ENCODE peak calls at places on chromosomes 2 and 18, in six cellular contexts. O, Y, N, M, A and J are unnamed samples.

GRCh38 chr18:56257215-56257614 is 381.2 kb downstream of the TXNL1 start:
- DNase-seq in O (peak), Y (no peak), N (no peak), M (no peak), A (no peak), J (no peak)

GRCh38 chr18:2894131-2894840 is 47.5 kb downstream of the EMILIN2 start:
- DNase-seq in O (no peak), Y (no peak), N (no peak), M (no peak), A (no peak), J (no peak)

GRCh38 chr2:162002623-162003200 is 71.3 kb downstream of the DPP4 start:
- DNase-seq in O (no peak), Y (no peak), N (no peak), M (no peak), A (no peak), J (no peak)

GRCh38 chr2:138059487-138059886 is 95.2 kb downstream of the HNMT start:
- DNase-seq in O (no peak), Y (no peak), N (no peak), M (no peak), A (no peak), J (no peak)

GRCh38 chr18:43539862-43540261 is 262.6 kb upstream of the SYT4 start:
- DNase-seq in O (no peak), Y (no peak), N (no peak), M (no peak), A (no peak), J (no peak)

GRCh38 chr2:12005886-12006681 is 259.7 kb downstream of the LPIN1 start:
- DNase-seq in O (peak), Y (peak), N (peak), M (no peak), A (no peak), J (no peak)

GRCh38 chr2:26528870-26529269 is 50.9 kb upstream of the OTOF start:
- DNase-seq in O (no peak), Y (no peak), N (peak), M (no peak), A (no peak), J (no peak)

GRCh38 chr2:126801473-126801872 is 97.2 kb upstream of the TEX51 start:
- DNase-seq in O (no peak), Y (no peak), N (peak), M (no peak), A (no peak), J (no peak)

DNA sequence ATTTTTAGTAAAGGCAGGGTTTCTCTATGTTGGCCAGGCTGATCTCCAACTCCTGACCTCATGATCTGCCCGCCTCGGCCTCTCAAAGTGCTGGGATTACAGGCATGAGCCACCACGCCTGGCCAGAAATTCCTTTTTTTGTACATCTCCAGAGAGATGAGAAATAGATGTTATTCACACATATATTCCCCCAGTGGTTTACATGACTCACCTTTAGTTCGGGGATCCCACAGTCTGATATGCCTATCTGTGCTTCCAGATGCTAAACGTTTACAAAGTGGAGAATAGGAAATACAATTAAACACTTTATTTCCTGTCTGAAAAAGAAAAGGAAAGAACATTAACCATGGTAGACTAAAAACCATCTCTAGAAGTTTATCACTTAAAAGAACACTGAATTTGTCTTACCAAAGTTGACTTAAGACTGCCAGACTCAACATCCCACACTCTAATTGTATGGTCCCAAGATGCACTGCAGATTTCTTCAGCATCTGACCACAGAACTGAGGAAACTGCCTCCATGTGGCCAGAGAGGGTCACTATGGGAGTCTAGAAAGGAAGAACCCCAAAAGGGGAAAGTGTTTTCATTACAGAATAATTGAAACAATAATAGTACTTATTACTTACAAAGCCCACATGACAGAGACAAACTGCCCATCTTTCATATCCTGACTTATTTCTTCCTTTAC is 12.6 kb upstream of the ICA1L start:
- DNase-seq in O (no peak), Y (no peak), N (no peak), M (no peak), A (no peak), J (no peak)
- TF ChIP-seq CTCF in O (no peak), Y (no peak), N (no peak), M (no peak), A (no peak), J (no peak)

DNA sequence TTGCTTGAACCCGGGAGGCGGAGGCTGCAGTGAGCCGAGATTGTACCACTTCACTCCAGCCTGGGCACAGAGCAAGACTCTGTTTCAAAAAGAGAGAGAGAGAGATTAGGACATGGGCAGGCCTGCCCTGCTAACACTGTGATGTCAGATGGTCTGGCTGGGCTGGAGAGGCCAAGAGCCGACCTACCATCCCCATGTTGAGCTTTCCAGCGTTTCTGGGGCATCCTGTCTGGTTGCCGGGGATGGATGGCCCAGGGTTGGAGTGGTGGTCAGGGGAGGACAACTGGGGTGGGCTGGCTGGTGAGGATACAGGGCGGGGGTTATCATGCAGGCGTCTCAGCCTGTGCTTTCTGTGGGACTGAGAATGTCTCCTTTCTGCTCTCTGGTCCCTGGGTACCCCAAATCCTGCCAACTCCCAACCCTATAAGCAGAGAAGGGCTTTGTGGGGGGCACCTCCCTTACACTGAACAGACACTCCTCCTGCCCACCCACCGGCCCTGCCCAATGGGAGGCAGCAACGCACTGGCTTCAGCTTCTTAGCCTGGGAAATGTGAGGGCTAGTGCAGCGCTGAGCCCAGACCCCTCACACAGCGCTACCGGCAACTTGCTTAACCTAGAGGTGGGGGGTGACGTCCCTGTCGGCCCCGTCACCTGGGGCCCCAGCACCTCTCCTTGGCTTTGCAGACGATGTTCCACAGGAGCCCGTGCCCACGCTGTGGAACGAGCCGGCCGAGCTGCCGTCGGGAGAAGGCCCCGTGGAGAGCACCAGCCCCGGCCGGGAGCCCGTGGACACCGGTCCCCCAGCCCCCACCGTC is 5.4 kb downstream of the SNORC start:
- DNase-seq in O (no peak), Y (no peak), N (peak), M (no peak), A (no peak), J (peak)
- TF ChIP-seq CTCF in O (peak), Y (no peak), N (no peak), M (no peak), A (no peak), J (no peak)

DNA sequence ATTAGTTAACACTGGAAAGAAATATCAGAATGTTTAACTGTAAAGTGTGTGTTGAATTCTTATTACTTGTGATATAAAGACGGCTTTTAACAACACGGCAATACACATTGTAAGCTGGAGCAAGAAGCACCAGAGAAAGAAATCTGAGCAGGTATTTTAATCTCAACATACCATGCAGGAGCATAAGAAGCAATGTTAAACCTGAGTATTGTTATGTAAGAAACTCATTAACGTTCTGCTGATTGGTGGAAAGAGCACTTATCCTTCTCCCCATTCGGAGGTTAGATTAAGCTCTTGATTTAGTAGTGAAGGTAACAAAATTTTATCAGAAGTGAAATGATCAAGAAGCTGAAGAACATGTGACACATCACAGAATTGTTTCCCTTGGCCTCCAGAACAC is 107.4 kb downstream of the EPC2 start:
- DNase-seq in O (no peak), Y (no peak), N (no peak), M (no peak), A (no peak), J (no peak)
- TF ChIP-seq CTCF in O (no peak), Y (no peak), N (no peak), M (no peak), A (no peak), J (no peak)

DNA sequence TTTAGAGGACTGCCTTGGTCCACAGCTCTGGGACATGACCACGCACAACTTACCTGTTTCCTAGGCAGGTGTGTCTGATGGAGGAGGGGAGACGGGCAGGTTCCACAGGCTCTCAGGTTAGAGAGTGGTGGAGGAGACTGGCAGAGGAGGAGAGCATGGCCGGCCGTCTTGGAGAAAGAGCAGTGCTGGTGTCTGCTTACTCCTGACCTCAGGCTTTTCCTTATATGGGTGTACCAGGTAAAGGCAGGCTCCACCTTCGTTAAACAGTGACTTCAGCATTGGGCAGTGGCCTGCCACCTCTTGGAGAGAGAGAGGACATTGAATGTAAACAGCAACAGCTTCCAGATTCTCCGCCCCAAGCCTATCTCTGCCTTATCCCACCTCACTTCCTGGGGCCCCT is at the start of gene CAPN13:
- DNase-seq in O (peak), Y (peak), N (no peak), M (peak), A (peak), J (no peak)
- TF ChIP-seq CTCF in O (peak), Y (peak), N (no peak), M (no peak), A (peak), J (no peak)

DNA sequence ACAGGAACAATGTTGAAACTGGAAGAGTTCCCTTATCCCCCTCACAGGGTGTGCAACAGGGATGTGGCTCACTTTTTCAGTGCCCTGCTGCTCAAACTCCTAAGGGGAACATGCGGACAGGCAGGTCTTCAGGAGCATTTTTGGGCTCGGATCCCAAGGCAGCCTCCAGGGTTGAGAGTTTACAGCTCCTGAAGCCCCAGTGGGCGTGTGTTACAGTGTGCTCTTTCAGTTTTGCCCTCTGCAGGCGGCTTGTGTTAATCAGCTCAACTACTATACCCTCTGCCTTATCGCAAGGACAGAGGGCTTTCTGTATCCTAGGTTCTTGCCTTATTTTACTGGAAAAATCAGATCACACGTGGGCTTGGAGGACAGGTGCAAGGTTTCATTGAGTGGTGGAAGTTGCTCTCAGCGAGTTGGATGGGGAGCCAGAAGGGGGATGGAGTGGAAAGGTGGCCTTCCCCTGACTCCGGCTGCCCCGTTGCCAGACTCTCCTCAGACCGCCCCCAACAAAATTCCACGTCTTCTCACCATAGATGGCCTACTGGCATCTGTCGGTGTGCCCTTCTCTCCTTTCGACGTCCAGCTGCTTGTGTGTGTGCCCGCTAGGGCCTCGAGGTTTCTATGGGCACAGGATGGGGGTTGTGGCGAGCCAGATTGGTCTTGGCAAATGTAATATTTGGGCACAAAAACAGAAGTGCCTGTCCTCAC is 541.9 kb downstream of the TMX3 start:
- DNase-seq in O (no peak), Y (no peak), N (no peak), M (peak), A (no peak), J (peak)
- TF ChIP-seq CTCF in O (no peak), Y (no peak), N (no peak), M (no peak), A (peak), J (no peak)

GRCh38 chr2:4763009-4763408 is 929.2 kb upstream of the SOX11 start:
- DNase-seq in O (no peak), Y (no peak), N (no peak), M (no peak), A (peak), J (peak)
- TF ChIP-seq CTCF in O (peak), Y (no peak), N (peak), M (no peak), A (peak), J (no peak)

GRCh38 chr2:182240862-182241371 is 185.9 kb downstream of the PDE1A start:
- DNase-seq in O (no peak), Y (peak), N (no peak), M (peak), A (no peak), J (peak)
- TF ChIP-seq CTCF in O (peak), Y (peak), N (peak), M (no peak), A (peak), J (no peak)

GRCh38 chr18:23498877-23499570 is 4.3 kb upstream of the RMC1 start:
- DNase-seq in O (no peak), Y (peak), N (peak), M (peak), A (no peak), J (peak)
- TF ChIP-seq CTCF in O (peak), Y (peak), N (peak), M (peak), A (peak), J (peak)

DNA sequence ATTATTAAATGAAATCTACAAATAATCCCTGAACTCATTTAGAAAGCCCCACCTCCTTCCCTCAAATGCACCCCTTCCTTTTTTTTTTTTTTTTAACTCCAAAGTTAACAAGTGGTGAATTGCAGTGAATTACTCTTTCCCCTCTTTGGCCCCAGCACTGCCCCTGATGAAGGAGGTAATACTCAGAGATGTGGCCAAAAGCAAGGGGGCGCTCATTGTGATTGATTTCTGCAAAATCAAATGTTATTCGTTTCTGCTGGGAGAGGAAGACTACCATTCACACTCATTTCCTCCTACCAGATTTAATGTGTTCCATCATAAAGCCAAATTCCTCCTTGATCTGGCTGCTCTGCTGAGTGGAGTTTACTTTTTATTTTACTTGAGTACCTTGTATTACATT is 259.4 kb downstream of the GPD2 start:
- DNase-seq in O (no peak), Y (no peak), N (no peak), M (peak), A (no peak), J (no peak)
- TF ChIP-seq CTCF in O (no peak), Y (no peak), N (no peak), M (no peak), A (no peak), J (no peak)

GRCh38 chr2:233588410-233588809 is 21.8 kb upstream of the USP40 start:
- DNase-seq in O (no peak), Y (no peak), N (no peak), M (no peak), A (no peak), J (no peak)

DNA sequence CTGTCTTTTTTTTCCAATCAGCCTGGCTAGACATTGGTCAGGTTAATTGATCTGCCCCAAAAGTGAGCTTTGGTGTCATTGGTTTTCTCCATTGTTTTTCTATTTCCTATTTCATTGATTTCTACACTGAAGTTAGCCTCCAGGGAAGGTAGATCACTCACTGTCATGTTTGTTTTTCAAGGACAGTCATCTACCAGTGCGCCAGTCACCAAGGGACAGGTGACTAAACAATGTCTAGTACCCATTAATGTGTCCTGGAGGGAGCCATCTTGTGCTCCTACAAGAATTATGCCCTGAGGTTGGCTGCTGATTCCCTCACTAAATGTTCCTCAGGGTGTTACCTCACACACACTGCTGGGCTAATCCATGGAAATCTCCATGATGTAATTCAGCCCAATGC is 17.6 kb upstream of the USP40 start:
- DNase-seq in O (no peak), Y (no peak), N (no peak), M (no peak), A (no peak), J (no peak)
- TF ChIP-seq CTCF in O (no peak), Y (no peak), N (no peak), M (no peak), A (no peak), J (no peak)